ENCODE peak calls at places on chromosomes 1 and 21, in six cellular contexts. H is H1, W is IMR-90, C is mesendoderm, F is mesenchymal stem cell, X is trophoblast cell. I is an unnamed sample.
A peak's percentile ranks its signal among the peaks of the same experiment; 100 is the strongest.

GRCh38 chr1:201568859-201569294 is 29.9 kb downstream of the NAV1 start:
- DNase-seq in H (no peak), W (no peak), C (peak; percentile 22), F (no peak), X (no peak), I (no peak)

GRCh38 chr1:27525296-27526271 is 35.6 kb upstream of the WASF2 start:
- DNase-seq in H (no peak), W (peak; percentile 53), C (peak; percentile 78), F (peak; percentile 91), X (no peak), I (no peak)

GRCh38 chr1:78171736-78172590 is 126.2 kb downstream of the GIPC2 start:
- DNase-seq in H (no peak), W (peak; percentile 85), C (no peak), F (peak; percentile 43), X (no peak), I (no peak)

GRCh38 chr1:36089393-36090121 is 865 bp downstream of the ADPRS start:
- DNase-seq in H (no peak), W (peak; percentile 58), C (peak; percentile 72), F (peak; percentile 85), X (peak; percentile 42), I (no peak)

GRCh38 chr1:191674780-191675179 is 483.5 kb upstream of the RGS18 start:
- DNase-seq in H (no peak), W (no peak), C (peak; percentile 25), F (peak; percentile 16), X (no peak), I (no peak)

GRCh38 chr1:47865881-47866535 is 131.2 kb downstream of the TRABD2B start:
- DNase-seq in H (no peak), W (no peak), C (no peak), F (no peak), X (no peak), I (no peak)

GRCh38 chr1:107496002-107496401 is 355.2 kb downstream of the NTNG1 start:
- DNase-seq in H (no peak), W (no peak), C (no peak), F (no peak), X (no peak), I (no peak)

GRCh38 chr1:106584663-106585062 is 471.8 kb upstream of the PRMT6 start:
- DNase-seq in H (no peak), W (no peak), C (no peak), F (no peak), X (no peak), I (no peak)

GRCh38 chr21:41668051-41668541 is 98.8 kb downstream of the RIPK4 start:
- DNase-seq in H (no peak), W (no peak), C (no peak), F (no peak), X (no peak), I (no peak)

GRCh38 chr1:3061981-3062615 is 6.9 kb upstream of the PRDM16 start:
- DNase-seq in H (no peak), W (no peak), C (peak; percentile 43), F (no peak), X (no peak), I (no peak)

GRCh38 chr1:66095190-66095589 is 302.5 kb downstream of the PDE4B start:
- DNase-seq in H (no peak), W (no peak), C (no peak), F (no peak), X (peak; percentile 6), I (no peak)

GRCh38 chr21:43884012-43884860 is 19.2 kb downstream of the AGPAT3 start:
- DNase-seq in H (no peak), W (no peak), C (peak; percentile 93), F (peak; percentile 54), X (peak; percentile 59), I (no peak)

GRCh38 chr1:20185834-20186782 is at the start of the genes PLA2G2C and UBXN10:
- DNase-seq in H (no peak), W (no peak), C (peak; percentile 89), F (peak; percentile 11), X (peak; percentile 25), I (peak; percentile 49)

GRCh38 chr1:207030522-207031009 is 2.0 kb downstream of the C1orf116 start:
- DNase-seq in H (no peak), W (no peak), C (peak; percentile 53), F (no peak), X (no peak), I (no peak)

GRCh38 chr1:97050501-97050900 is 328.9 kb downstream of the PTBP2 start:
- DNase-seq in H (no peak), W (peak; percentile 59), C (peak; percentile 68), F (peak; percentile 49), X (peak; percentile 49), I (no peak)

GRCh38 chr1:45584351-45585109 is 689 bp downstream of the NASP start:
- DNase-seq in H (peak; percentile 71), W (peak; percentile 83), C (peak; percentile 96), F (peak; percentile 92), X (peak; percentile 93), I (peak; percentile 95)

GRCh38 chr1:150548632-150549495 is at the start of gene ADAMTSL4:
- DNase-seq in H (no peak), W (peak; percentile 78), C (peak; percentile 88), F (peak; percentile 86), X (peak; percentile 83), I (no peak)

GRCh38 chr1:17955302-17956285 is 152.0 kb upstream of the IGSF21 start:
- DNase-seq in H (no peak), W (no peak), C (no peak), F (no peak), X (no peak), I (no peak)

GRCh38 chr1:89611721-89612120 is 21.2 kb upstream of the LRRC8C start:
- DNase-seq in H (no peak), W (no peak), C (no peak), F (no peak), X (no peak), I (no peak)

GRCh38 chr1:151980287-151981177 is 13.1 kb downstream of the S100A10 start:
- DNase-seq in H (no peak), W (peak; percentile 37), C (no peak), F (no peak), X (no peak), I (no peak)

GRCh38 chr1:39159224-39160036 is 45.1 kb upstream of the MACF1 start:
- DNase-seq in H (no peak), W (peak; percentile 48), C (peak; percentile 81), F (no peak), X (peak; percentile 34), I (no peak)

GRCh38 chr1:20666804-20667203 is 5.6 kb upstream of the DDOST start:
- DNase-seq in H (no peak), W (peak; percentile 11), C (peak; percentile 45), F (peak; percentile 24), X (no peak), I (no peak)

GRCh38 chr1:38270241-38270871 is 223.8 kb upstream of the POU3F1 start:
- DNase-seq in H (peak; percentile 85), W (no peak), C (peak; percentile 72), F (no peak), X (no peak), I (no peak)

GRCh38 chr1:230641900-230642262 is 400 bp upstream of the COG2 start:
- DNase-seq in H (no peak), W (no peak), C (no peak), F (no peak), X (no peak), I (no peak)

GRCh38 chr1:230643887-230644286 is 1.6 kb downstream of the COG2 start:
- DNase-seq in H (no peak), W (peak; percentile 51), C (no peak), F (peak; percentile 64), X (peak; percentile 8), I (no peak)

GRCh38 chr1:230639714-230640209 is 2.5 kb upstream of the COG2 start:
- DNase-seq in H (no peak), W (no peak), C (no peak), F (no peak), X (no peak), I (no peak)

GRCh38 chr1:230642263-230642959 is at the start of gene COG2:
- DNase-seq in H (peak; percentile 90), W (peak; percentile 90), C (peak; percentile 96), F (peak; percentile 94), X (peak; percentile 97), I (peak; percentile 94)

GRCh38 chr1:230641346-230641745 is 935 bp upstream of the COG2 start:
- DNase-seq in H (no peak), W (peak; percentile 9), C (no peak), F (peak; percentile 75), X (no peak), I (no peak)
- H2BK5ac ChIP-seq in H (peak overlapping the region; percentile 72), W (no peak overlapping the region), C (no peak overlapping the region), F (no peak overlapping the region), X (no peak overlapping the region), I (no peak overlapping the region)

GRCh38 chr1:22089134-22089571 is 36.6 kb downstream of the CDC42 start:
- DNase-seq in H (no peak), W (no peak), C (no peak), F (no peak), X (no peak), I (no peak)
- H3K4me3 ChIP-seq in H (no peak overlapping the region), W (no peak overlapping the region), C (no peak overlapping the region), F (no peak overlapping the region), X (no peak overlapping the region), I (no peak overlapping the region)

GRCh38 chr1:110034451-110035235 is at the start of gene STRIP1:
- DNase-seq in H (peak; percentile 80), W (peak; percentile 98), C (peak; percentile 97), F (peak; percentile 98), X (peak; percentile 99), I (peak; percentile 89)

GRCh38 chr1:110032327-110032726 is 2.1 kb upstream of the STRIP1 start:
- DNase-seq in H (no peak), W (no peak), C (no peak), F (no peak), X (peak; percentile 29), I (no peak)

GRCh38 chr1:110034040-110034450 is 379 bp upstream of the STRIP1 start:
- DNase-seq in H (no peak), W (no peak), C (no peak), F (no peak), X (no peak), I (no peak)

GRCh38 chr1:110035236-110035752 is 870 bp downstream of the STRIP1 start:
- DNase-seq in H (no peak), W (peak; percentile 16), C (no peak), F (no peak), X (no peak), I (peak; percentile 11)

GRCh38 chr1:110033421-110033820 is 1.0 kb upstream of the STRIP1 start:
- DNase-seq in H (no peak), W (no peak), C (no peak), F (no peak), X (no peak), I (no peak)
- H4K8ac ChIP-seq in H (no peak overlapping the region), W (peak overlapping the region; percentile 59), C (no peak overlapping the region), F (peak overlapping the region; percentile 67), X (no peak overlapping the region), I (no peak overlapping the region)

GRCh38 chr1:60151311-60151710 is 77.7 kb upstream of the C1orf87 start:
- DNase-seq in H (no peak), W (no peak), C (no peak), F (no peak), X (no peak), I (no peak)
- H2BK5ac ChIP-seq in H (no peak overlapping the region), W (no peak overlapping the region), C (no peak overlapping the region), F (no peak overlapping the region), X (no peak overlapping the region), I (no peak overlapping the region)

GRCh38 chr1:185069202-185069601 is 23.8 kb downstream of the RNF2 start:
- DNase-seq in H (no peak), W (no peak), C (no peak), F (no peak), X (no peak), I (no peak)
- H3K4me3 ChIP-seq in H (no peak overlapping the region), W (no peak overlapping the region), C (no peak overlapping the region), F (no peak overlapping the region), X (no peak overlapping the region), I (no peak overlapping the region)